ENCODE peak calls at places on chromosomes 16 and 17, in seven cellular contexts. One of them, this sample, is unnamed.

GRCh38 chr16:10362077-10362863 is 23.6 kb upstream of the ATF7IP2 start:
- DNase-seq in activated CD4-positive, alpha-beta T cell treated with anti-CD3 and anti-CD28 coated beads, Interleukin-2, amount 50 U/mL, for 1 hour: no peak
- DNase-seq in HuH-7: peak; percentile 58
- DNase-seq in HTR-8/SVneo: no peak
- DNase-seq in EL: no peak
- DNase-seq in endothelial cell: no peak
- DNase-seq in AG09319: no peak
- DNase-seq in this sample: no peak

GRCh38 chr17:38732376-38733314 is 2.5 kb downstream of the CISD3 start:
- DNase-seq in activated CD4-positive, alpha-beta T cell treated with anti-CD3 and anti-CD28 coated beads, Interleukin-2, amount 50 U/mL, for 1 hour: no peak
- DNase-seq in HuH-7: no peak
- DNase-seq in HTR-8/SVneo: no peak
- DNase-seq in EL: no peak
- DNase-seq in endothelial cell: no peak
- DNase-seq in AG09319: no peak
- DNase-seq in this sample: no peak

GRCh38 chr17:71107136-71107535 is 937.8 kb downstream of the KCNJ2 start:
- DNase-seq in activated CD4-positive, alpha-beta T cell treated with anti-CD3 and anti-CD28 coated beads, Interleukin-2, amount 50 U/mL, for 1 hour: no peak
- DNase-seq in HuH-7: no peak
- DNase-seq in HTR-8/SVneo: no peak
- DNase-seq in EL: no peak
- DNase-seq in endothelial cell: no peak
- DNase-seq in AG09319: no peak
- DNase-seq in this sample: no peak

GRCh38 chr16:50603206-50604064 is 55.2 kb downstream of the NKD1 start:
- DNase-seq in activated CD4-positive, alpha-beta T cell treated with anti-CD3 and anti-CD28 coated beads, Interleukin-2, amount 50 U/mL, for 1 hour: no peak
- DNase-seq in HuH-7: no peak
- DNase-seq in HTR-8/SVneo: no peak
- DNase-seq in EL: peak; percentile 21
- DNase-seq in endothelial cell: no peak
- DNase-seq in AG09319: peak; percentile 36
- DNase-seq in this sample: no peak

GRCh38 chr16:11914759-11915643 is 755 bp downstream of the GSPT1 start:
- DNase-seq in activated CD4-positive, alpha-beta T cell treated with anti-CD3 and anti-CD28 coated beads, Interleukin-2, amount 50 U/mL, for 1 hour: peak; percentile 24
- DNase-seq in HuH-7: peak; percentile 15
- DNase-seq in HTR-8/SVneo: peak; percentile 25
- DNase-seq in EL: peak; percentile 43
- DNase-seq in endothelial cell: peak; percentile 60
- DNase-seq in AG09319: no peak
- DNase-seq in this sample: no peak

GRCh38 chr17:69141802-69142472 is at the start of gene ABCA6:
- DNase-seq in activated CD4-positive, alpha-beta T cell treated with anti-CD3 and anti-CD28 coated beads, Interleukin-2, amount 50 U/mL, for 1 hour: no peak
- DNase-seq in HuH-7: no peak
- DNase-seq in HTR-8/SVneo: no peak
- DNase-seq in EL: peak; percentile 23
- DNase-seq in endothelial cell: no peak
- DNase-seq in AG09319: peak; percentile 45
- DNase-seq in this sample: no peak

GRCh38 chr17:49358638-49359247 is 3.3 kb downstream of the ZNF652 start:
- DNase-seq in activated CD4-positive, alpha-beta T cell treated with anti-CD3 and anti-CD28 coated beads, Interleukin-2, amount 50 U/mL, for 1 hour: no peak
- DNase-seq in HuH-7: no peak
- DNase-seq in HTR-8/SVneo: no peak
- DNase-seq in EL: no peak
- DNase-seq in endothelial cell: no peak
- DNase-seq in AG09319: no peak
- DNase-seq in this sample: no peak

GRCh38 chr16:569445-570254 is at the start of gene PIGQ:
- DNase-seq in activated CD4-positive, alpha-beta T cell treated with anti-CD3 and anti-CD28 coated beads, Interleukin-2, amount 50 U/mL, for 1 hour: peak; percentile 58
- DNase-seq in HuH-7: peak; percentile 74
- DNase-seq in HTR-8/SVneo: peak; percentile 79
- DNase-seq in EL: peak; percentile 68
- DNase-seq in endothelial cell: peak; percentile 45
- DNase-seq in AG09319: no peak
- DNase-seq in this sample: peak; percentile 44

GRCh38 chr17:8488931-8489330 is 53.2 kb downstream of the NDEL1 start:
- DNase-seq in activated CD4-positive, alpha-beta T cell treated with anti-CD3 and anti-CD28 coated beads, Interleukin-2, amount 50 U/mL, for 1 hour: no peak
- DNase-seq in HuH-7: no peak
- DNase-seq in HTR-8/SVneo: no peak
- DNase-seq in EL: peak; percentile 95
- DNase-seq in endothelial cell: no peak
- DNase-seq in AG09319: peak; percentile 80
- DNase-seq in this sample: no peak

GRCh38 chr16:58393138-58393504 is 850 bp downstream of the GINS3 start:
- DNase-seq in activated CD4-positive, alpha-beta T cell treated with anti-CD3 and anti-CD28 coated beads, Interleukin-2, amount 50 U/mL, for 1 hour: no peak
- DNase-seq in HuH-7: peak; percentile 31
- DNase-seq in HTR-8/SVneo: peak; percentile 14
- DNase-seq in EL: peak; percentile 15
- DNase-seq in endothelial cell: no peak
- DNase-seq in AG09319: no peak
- DNase-seq in this sample: no peak

GRCh38 chr16:8961811-8962390 is 1.8 kb downstream of the USP7 start:
- DNase-seq in activated CD4-positive, alpha-beta T cell treated with anti-CD3 and anti-CD28 coated beads, Interleukin-2, amount 50 U/mL, for 1 hour: no peak
- DNase-seq in HuH-7: no peak
- DNase-seq in HTR-8/SVneo: no peak
- DNase-seq in EL: no peak
- DNase-seq in endothelial cell: no peak
- DNase-seq in AG09319: no peak
- DNase-seq in this sample: no peak

GRCh38 chr17:77247048-77247541 is 106.3 kb downstream of the SEC14L1 start:
- DNase-seq in activated CD4-positive, alpha-beta T cell treated with anti-CD3 and anti-CD28 coated beads, Interleukin-2, amount 50 U/mL, for 1 hour: peak; percentile 91
- DNase-seq in HuH-7: peak; percentile 96
- DNase-seq in HTR-8/SVneo: peak; percentile 86
- DNase-seq in EL: peak; percentile 75
- DNase-seq in endothelial cell: peak; percentile 94
- DNase-seq in AG09319: peak; percentile 30
- DNase-seq in this sample: peak; percentile 89

GRCh38 chr16:82694239-82694874 is 67.6 kb downstream of the CDH13 start:
- DNase-seq in activated CD4-positive, alpha-beta T cell treated with anti-CD3 and anti-CD28 coated beads, Interleukin-2, amount 50 U/mL, for 1 hour: no peak
- DNase-seq in HuH-7: no peak
- DNase-seq in HTR-8/SVneo: peak; percentile 69
- DNase-seq in EL: peak; percentile 88
- DNase-seq in endothelial cell: no peak
- DNase-seq in AG09319: no peak
- DNase-seq in this sample: no peak

GRCh38 chr16:21599994-21600773 is 807 bp downstream of the METTL9 start:
- DNase-seq in activated CD4-positive, alpha-beta T cell treated with anti-CD3 and anti-CD28 coated beads, Interleukin-2, amount 50 U/mL, for 1 hour: peak; percentile 30
- DNase-seq in HuH-7: peak; percentile 16
- DNase-seq in HTR-8/SVneo: peak; percentile 21
- DNase-seq in EL: peak; percentile 42
- DNase-seq in endothelial cell: no peak
- DNase-seq in AG09319: no peak
- DNase-seq in this sample: no peak

GRCh38 chr17:67829331-67829730 is 4.0 kb downstream of the BPTF start:
- DNase-seq in activated CD4-positive, alpha-beta T cell treated with anti-CD3 and anti-CD28 coated beads, Interleukin-2, amount 50 U/mL, for 1 hour: peak; percentile 22
- DNase-seq in HuH-7: no peak
- DNase-seq in HTR-8/SVneo: no peak
- DNase-seq in EL: peak; percentile 7
- DNase-seq in endothelial cell: no peak
- DNase-seq in AG09319: no peak
- DNase-seq in this sample: no peak

GRCh38 chr17:2975469-2975958 is 87.9 kb downstream of the OR1D5 start:
- DNase-seq in activated CD4-positive, alpha-beta T cell treated with anti-CD3 and anti-CD28 coated beads, Interleukin-2, amount 50 U/mL, for 1 hour: no peak
- DNase-seq in HuH-7: peak; percentile 61
- DNase-seq in HTR-8/SVneo: no peak
- DNase-seq in EL: peak; percentile 54
- DNase-seq in endothelial cell: peak; percentile 39
- DNase-seq in AG09319: no peak
- DNase-seq in this sample: no peak

GRCh38 chr17:55388842-55389241 is 32.8 kb downstream of the MMD start:
- DNase-seq in activated CD4-positive, alpha-beta T cell treated with anti-CD3 and anti-CD28 coated beads, Interleukin-2, amount 50 U/mL, for 1 hour: no peak
- DNase-seq in HuH-7: no peak
- DNase-seq in HTR-8/SVneo: no peak
- DNase-seq in EL: no peak
- DNase-seq in endothelial cell: no peak
- DNase-seq in AG09319: no peak
- DNase-seq in this sample: no peak

GRCh38 chr17:59761385-59762021 is 54.0 kb downstream of the VMP1 start:
- DNase-seq in activated CD4-positive, alpha-beta T cell treated with anti-CD3 and anti-CD28 coated beads, Interleukin-2, amount 50 U/mL, for 1 hour: no peak
- DNase-seq in HuH-7: no peak
- DNase-seq in HTR-8/SVneo: no peak
- DNase-seq in EL: peak; percentile 90
- DNase-seq in endothelial cell: no peak
- DNase-seq in AG09319: no peak
- DNase-seq in this sample: no peak

GRCh38 chr16:67431077-67431804 is at the start of gene HSD11B2:
- DNase-seq in activated CD4-positive, alpha-beta T cell treated with anti-CD3 and anti-CD28 coated beads, Interleukin-2, amount 50 U/mL, for 1 hour: no peak
- DNase-seq in HuH-7: no peak
- DNase-seq in HTR-8/SVneo: peak; percentile 58
- DNase-seq in EL: peak; percentile 68
- DNase-seq in endothelial cell: peak; percentile 54
- DNase-seq in AG09319: no peak
- DNase-seq in this sample: peak; percentile 56

GRCh38 chr17:26782153-26782552 is 511.8 kb upstream of the WSB1 start:
- DNase-seq in activated CD4-positive, alpha-beta T cell treated with anti-CD3 and anti-CD28 coated beads, Interleukin-2, amount 50 U/mL, for 1 hour: no peak
- DNase-seq in HuH-7: no peak
- DNase-seq in HTR-8/SVneo: no peak
- DNase-seq in EL: no peak
- DNase-seq in endothelial cell: no peak
- DNase-seq in AG09319: no peak
- DNase-seq in this sample: no peak

GRCh38 chr17:42018339-42018738 is 1.1 kb upstream of the DNAJC7 start:
- DNase-seq in activated CD4-positive, alpha-beta T cell treated with anti-CD3 and anti-CD28 coated beads, Interleukin-2, amount 50 U/mL, for 1 hour: no peak
- DNase-seq in HuH-7: peak; percentile 57
- DNase-seq in HTR-8/SVneo: no peak
- DNase-seq in EL: no peak
- DNase-seq in endothelial cell: no peak
- DNase-seq in AG09319: no peak
- DNase-seq in this sample: no peak

GRCh38 chr16:29809031-29809747 is 2.8 kb upstream of the PRRT2 start:
- DNase-seq in activated CD4-positive, alpha-beta T cell treated with anti-CD3 and anti-CD28 coated beads, Interleukin-2, amount 50 U/mL, for 1 hour: no peak
- DNase-seq in HuH-7: no peak
- DNase-seq in HTR-8/SVneo: no peak
- DNase-seq in EL: no peak
- DNase-seq in endothelial cell: no peak
- DNase-seq in AG09319: no peak
- DNase-seq in this sample: no peak

GRCh38 chr17:77144227-77144626 is 3.5 kb downstream of the SEC14L1 start:
- DNase-seq in activated CD4-positive, alpha-beta T cell treated with anti-CD3 and anti-CD28 coated beads, Interleukin-2, amount 50 U/mL, for 1 hour: no peak
- DNase-seq in HuH-7: no peak
- DNase-seq in HTR-8/SVneo: no peak
- DNase-seq in EL: no peak
- DNase-seq in endothelial cell: no peak
- DNase-seq in AG09319: no peak
- DNase-seq in this sample: no peak

GRCh38 chr17:28925912-28926365 is 23.1 kb upstream of the DHRS13 start:
- DNase-seq in activated CD4-positive, alpha-beta T cell treated with anti-CD3 and anti-CD28 coated beads, Interleukin-2, amount 50 U/mL, for 1 hour: peak; percentile 35
- DNase-seq in HuH-7: no peak
- DNase-seq in HTR-8/SVneo: peak; percentile 67
- DNase-seq in EL: peak; percentile 85
- DNase-seq in endothelial cell: no peak
- DNase-seq in AG09319: peak; percentile 57
- DNase-seq in this sample: no peak

GRCh38 chr16:57106767-57107166 is 14.4 kb downstream of the CPNE2 start:
- DNase-seq in activated CD4-positive, alpha-beta T cell treated with anti-CD3 and anti-CD28 coated beads, Interleukin-2, amount 50 U/mL, for 1 hour: no peak
- DNase-seq in HuH-7: no peak
- DNase-seq in HTR-8/SVneo: no peak
- DNase-seq in EL: peak; percentile 24
- DNase-seq in endothelial cell: no peak
- DNase-seq in AG09319: no peak
- DNase-seq in this sample: no peak

GRCh38 chr17:27421111-27421510 is 35.1 kb upstream of the KSR1 start:
- DNase-seq in activated CD4-positive, alpha-beta T cell treated with anti-CD3 and anti-CD28 coated beads, Interleukin-2, amount 50 U/mL, for 1 hour: no peak
- DNase-seq in HuH-7: no peak
- DNase-seq in HTR-8/SVneo: no peak
- DNase-seq in EL: no peak
- DNase-seq in endothelial cell: no peak
- DNase-seq in AG09319: no peak
- DNase-seq in this sample: no peak

GRCh38 chr16:12901597-12902436 is at the start of gene SHISA9:
- DNase-seq in activated CD4-positive, alpha-beta T cell treated with anti-CD3 and anti-CD28 coated beads, Interleukin-2, amount 50 U/mL, for 1 hour: no peak
- DNase-seq in HuH-7: no peak
- DNase-seq in HTR-8/SVneo: no peak
- DNase-seq in EL: peak; percentile 2
- DNase-seq in endothelial cell: peak; percentile 34
- DNase-seq in AG09319: no peak
- DNase-seq in this sample: peak; percentile 21

GRCh38 chr17:80633197-80633596 is 88.6 kb downstream of the RPTOR start:
- DNase-seq in activated CD4-positive, alpha-beta T cell treated with anti-CD3 and anti-CD28 coated beads, Interleukin-2, amount 50 U/mL, for 1 hour: no peak
- DNase-seq in HuH-7: no peak
- DNase-seq in HTR-8/SVneo: no peak
- DNase-seq in EL: no peak
- DNase-seq in endothelial cell: no peak
- DNase-seq in AG09319: no peak
- DNase-seq in this sample: no peak

GRCh38 chr16:31106509-31107464 is 1.4 kb upstream of the BCKDK start:
- DNase-seq in activated CD4-positive, alpha-beta T cell treated with anti-CD3 and anti-CD28 coated beads, Interleukin-2, amount 50 U/mL, for 1 hour: no peak
- DNase-seq in HuH-7: no peak
- DNase-seq in HTR-8/SVneo: no peak
- DNase-seq in EL: no peak
- DNase-seq in endothelial cell: no peak
- DNase-seq in AG09319: no peak
- DNase-seq in this sample: no peak

GRCh38 chr16:68146583-68146982 is 61.4 kb downstream of the NFATC3 start:
- DNase-seq in activated CD4-positive, alpha-beta T cell treated with anti-CD3 and anti-CD28 coated beads, Interleukin-2, amount 50 U/mL, for 1 hour: no peak
- DNase-seq in HuH-7: no peak
- DNase-seq in HTR-8/SVneo: no peak
- DNase-seq in EL: no peak
- DNase-seq in endothelial cell: no peak
- DNase-seq in AG09319: peak; percentile 32
- DNase-seq in this sample: no peak

GRCh38 chr17:31967643-31968042 is 30.8 kb downstream of the SUZ12 start:
- DNase-seq in activated CD4-positive, alpha-beta T cell treated with anti-CD3 and anti-CD28 coated beads, Interleukin-2, amount 50 U/mL, for 1 hour: no peak
- DNase-seq in HuH-7: no peak
- DNase-seq in HTR-8/SVneo: no peak
- DNase-seq in EL: no peak
- DNase-seq in endothelial cell: no peak
- DNase-seq in AG09319: no peak
- DNase-seq in this sample: no peak

GRCh38 chr17:8988263-8988662 is 22.8 kb upstream of the PIK3R5 start:
- DNase-seq in activated CD4-positive, alpha-beta T cell treated with anti-CD3 and anti-CD28 coated beads, Interleukin-2, amount 50 U/mL, for 1 hour: no peak
- DNase-seq in HuH-7: no peak
- DNase-seq in HTR-8/SVneo: no peak
- DNase-seq in EL: no peak
- DNase-seq in endothelial cell: no peak
- DNase-seq in AG09319: no peak
- DNase-seq in this sample: no peak

GRCh38 chr17:82384730-82385429 is 13.3 kb downstream of the UTS2R start:
- DNase-seq in activated CD4-positive, alpha-beta T cell treated with anti-CD3 and anti-CD28 coated beads, Interleukin-2, amount 50 U/mL, for 1 hour: no peak
- DNase-seq in HuH-7: no peak
- DNase-seq in HTR-8/SVneo: peak; percentile 59
- DNase-seq in EL: peak; percentile 38
- DNase-seq in endothelial cell: no peak
- DNase-seq in AG09319: peak; percentile 16
- DNase-seq in this sample: no peak

GRCh38 chr16:3987231-3987630 is 106.7 kb upstream of the CREBBP start:
- DNase-seq in activated CD4-positive, alpha-beta T cell treated with anti-CD3 and anti-CD28 coated beads, Interleukin-2, amount 50 U/mL, for 1 hour: no peak
- DNase-seq in HuH-7: no peak
- DNase-seq in HTR-8/SVneo: no peak
- DNase-seq in EL: no peak
- DNase-seq in endothelial cell: no peak
- DNase-seq in AG09319: no peak
- DNase-seq in this sample: no peak

GRCh38 chr16:69465083-69465721 is 40.8 kb downstream of the CYB5B start:
- DNase-seq in activated CD4-positive, alpha-beta T cell treated with anti-CD3 and anti-CD28 coated beads, Interleukin-2, amount 50 U/mL, for 1 hour: peak; percentile 12
- DNase-seq in HuH-7: no peak
- DNase-seq in HTR-8/SVneo: no peak
- DNase-seq in EL: peak; percentile 90
- DNase-seq in endothelial cell: no peak
- DNase-seq in AG09319: no peak
- DNase-seq in this sample: no peak

GRCh38 chr16:66406534-66407368 is 20.3 kb upstream of the BEAN1 start:
- DNase-seq in activated CD4-positive, alpha-beta T cell treated with anti-CD3 and anti-CD28 coated beads, Interleukin-2, amount 50 U/mL, for 1 hour: peak; percentile 91
- DNase-seq in HuH-7: peak; percentile 85
- DNase-seq in HTR-8/SVneo: peak; percentile 84
- DNase-seq in EL: peak; percentile 79
- DNase-seq in endothelial cell: peak; percentile 91
- DNase-seq in AG09319: no peak
- DNase-seq in this sample: peak; percentile 81

GRCh38 chr17:78973196-78973595 is 6.5 kb downstream of the LGALS3BP start:
- DNase-seq in activated CD4-positive, alpha-beta T cell treated with anti-CD3 and anti-CD28 coated beads, Interleukin-2, amount 50 U/mL, for 1 hour: no peak
- DNase-seq in HuH-7: no peak
- DNase-seq in HTR-8/SVneo: no peak
- DNase-seq in EL: no peak
- DNase-seq in endothelial cell: no peak
- DNase-seq in AG09319: no peak
- DNase-seq in this sample: no peak

This sample was measured in progenitor cell of endocrine pancreas.